ENCODE peak calls at places on chromosome 17, in nine cellular contexts. N is endothelial cell of umbilical vein, W is A549, C is ovary, Q is K562, S is WERI-Rb-1, Z is ascending aorta, G is cardiac fibroblast, R is body of pancreas. A is an unnamed sample.

GRCh38 chr17:55304171-55304859 is 39.6 kb downstream of the HLF start:
- DNase-seq in N (no peak), W (no peak), C (no peak), Q (no peak), S (no peak), Z (no peak), G (no peak), R (no peak), A (no peak)

GRCh38 chr17:4215882-4216411 is 47.8 kb downstream of the ANKFY1 start:
- DNase-seq in N (no peak), W (no peak), C (no peak), Q (no peak), S (no peak), Z (no peak), G (peak; percentile 43), R (no peak), A (no peak)

GRCh38 chr17:36722121-36722902 is 120.9 kb downstream of the MRM1 start:
- DNase-seq in N (peak; percentile 15), W (no peak), C (peak; percentile 74), Q (peak; percentile 92), S (no peak), Z (no peak), G (no peak), R (peak; percentile 38), A (peak; percentile 14)

GRCh38 chr17:63434951-63435571 is 11.0 kb downstream of the CYB561 start:
- DNase-seq in N (peak; percentile 39), W (peak; percentile 76), C (no peak), Q (no peak), S (no peak), Z (peak; percentile 39), G (peak; percentile 52), R (peak; percentile 96), A (peak; percentile 29)

GRCh38 chr17:3976675-3977171 is 12.5 kb upstream of the ATP2A3 start:
- DNase-seq in N (no peak), W (no peak), C (peak; percentile 60), Q (no peak), S (no peak), Z (peak; percentile 31), G (no peak), R (peak; percentile 100), A (no peak)

GRCh38 chr17:64622931-64623654 is 39.0 kb downstream of the SMURF2 start:
- DNase-seq in N (peak; percentile 97), W (peak; percentile 68), C (no peak), Q (no peak), S (no peak), Z (no peak), G (peak; percentile 91), R (no peak), A (peak; percentile 82)

GRCh38 chr17:76772842-76773521 is 35.1 kb downstream of the MFSD11 start:
- DNase-seq in N (peak; percentile 75), W (no peak), C (no peak), Q (peak; percentile 58), S (peak; percentile 92), Z (no peak), G (peak; percentile 87), R (no peak), A (peak; percentile 72)

GRCh38 chr17:17680477-17681186 is 626 bp upstream of the RAI1 start:
- DNase-seq in N (no peak), W (no peak), C (no peak), Q (no peak), S (no peak), Z (no peak), G (no peak), R (no peak), A (no peak)

GRCh38 chr17:47604268-47604927 is 45.3 kb upstream of the KPNB1 start:
- DNase-seq in N (peak; percentile 30), W (no peak), C (no peak), Q (no peak), S (no peak), Z (no peak), G (peak; percentile 82), R (no peak), A (peak; percentile 69)

GRCh38 chr17:70713694-70714093 is 544.4 kb downstream of the KCNJ2 start:
- DNase-seq in N (no peak), W (no peak), C (no peak), Q (no peak), S (no peak), Z (no peak), G (no peak), R (no peak), A (no peak)

GRCh38 chr17:51794466-51794865 is 364.0 kb downstream of the CA10 start:
- DNase-seq in N (no peak), W (no peak), C (no peak), Q (no peak), S (no peak), Z (no peak), G (no peak), R (no peak), A (no peak)

GRCh38 chr17:17752822-17753448 is 71.7 kb downstream of the RAI1 start:
- DNase-seq in N (peak; percentile 28), W (no peak), C (no peak), Q (no peak), S (no peak), Z (no peak), G (no peak), R (no peak), A (no peak)

GRCh38 chr17:47205419-47205963 is 3.7 kb upstream of the MYL4 start:
- DNase-seq in N (no peak), W (no peak), C (peak; percentile 64), Q (no peak), S (no peak), Z (no peak), G (peak; percentile 79), R (peak; percentile 71), A (peak; percentile 79)

GRCh38 chr17:44840936-44841335 is 6.7 kb upstream of the HIGD1B start:
- DNase-seq in N (no peak), W (no peak), C (no peak), Q (no peak), S (no peak), Z (no peak), G (no peak), R (no peak), A (no peak)

DNA sequence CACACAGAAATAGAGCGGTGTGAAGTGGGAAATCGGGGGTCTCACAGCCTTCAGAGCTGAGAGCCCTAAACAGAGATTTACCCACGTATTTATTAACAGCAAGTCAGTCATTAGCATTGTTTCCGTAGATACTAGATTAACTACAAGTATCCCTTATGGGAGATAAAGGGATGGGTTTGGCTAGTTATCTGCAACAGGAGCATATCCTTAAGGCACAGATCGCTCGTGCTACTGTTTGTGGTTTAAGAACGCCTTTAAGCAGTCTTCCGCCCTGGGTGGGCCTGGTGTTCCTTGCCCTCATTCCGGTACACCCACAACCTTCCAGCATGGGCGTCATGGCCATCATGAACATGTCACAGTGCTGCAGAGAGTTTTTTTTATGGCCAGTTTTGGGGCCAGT is 27.0 kb downstream of the TMC6 start:
- DNase-seq in N (no peak), W (no peak), C (no peak), Q (no peak), S (no peak), Z (no peak), G (no peak), R (no peak), A (no peak)
- H3K4me3 ChIP-seq in N (no peak overlapping the region), W (no peak overlapping the region), C (no peak overlapping the region), Q (no peak overlapping the region), S (no peak overlapping the region), Z (no peak overlapping the region), G (no peak overlapping the region), R (no peak overlapping the region), A (no peak overlapping the region)

GRCh38 chr17:50507871-50508572 is at the start of gene MYCBPAP:
- DNase-seq in N (peak; percentile 75), W (peak; percentile 81), C (peak; percentile 89), Q (no peak), S (no peak), Z (peak; percentile 31), G (peak; percentile 77), R (peak; percentile 77), A (peak; percentile 73)
- TF ChIP-seq CTCF in N (peak; percentile 29), W (peak; percentile 39), C (no peak), Q (no peak), S (no peak), Z (no peak), G (no peak), R (no peak), A (peak; percentile 5)

GRCh38 chr17:79814624-79814965 is 17.7 kb upstream of the CBX8 start:
- DNase-seq in N (no peak), W (no peak), C (no peak), Q (no peak), S (no peak), Z (no peak), G (no peak), R (no peak), A (no peak)
- H3K4me3 ChIP-seq in N (no peak overlapping the region), W (no peak overlapping the region), C (no peak overlapping the region), Q (no peak overlapping the region), S (no peak overlapping the region), Z (peak overlapping the region; percentile 24), G (no peak overlapping the region), R (no peak overlapping the region), A (no peak overlapping the region)

GRCh38 chr17:42076797-42077559 is 21.3 kb downstream of the ZNF385C start:
- DNase-seq in N (no peak), W (no peak), C (no peak), Q (no peak), S (no peak), Z (no peak), G (no peak), R (no peak), A (no peak)

GRCh38 chr17:42068979-42069378 is 18.6 kb upstream of the C17orf113 start:
- DNase-seq in N (no peak), W (no peak), C (no peak), Q (no peak), S (peak; percentile 44), Z (no peak), G (no peak), R (no peak), A (no peak)

GRCh38 chr17:42071810-42072209 is 21.4 kb upstream of the C17orf113 start:
- DNase-seq in N (no peak), W (no peak), C (no peak), Q (no peak), S (no peak), Z (no peak), G (no peak), R (no peak), A (no peak)

GRCh38 chr17:42075789-42076188 is 22.5 kb downstream of the ZNF385C start:
- DNase-seq in N (no peak), W (no peak), C (no peak), Q (no peak), S (no peak), Z (no peak), G (no peak), R (no peak), A (no peak)

DNA sequence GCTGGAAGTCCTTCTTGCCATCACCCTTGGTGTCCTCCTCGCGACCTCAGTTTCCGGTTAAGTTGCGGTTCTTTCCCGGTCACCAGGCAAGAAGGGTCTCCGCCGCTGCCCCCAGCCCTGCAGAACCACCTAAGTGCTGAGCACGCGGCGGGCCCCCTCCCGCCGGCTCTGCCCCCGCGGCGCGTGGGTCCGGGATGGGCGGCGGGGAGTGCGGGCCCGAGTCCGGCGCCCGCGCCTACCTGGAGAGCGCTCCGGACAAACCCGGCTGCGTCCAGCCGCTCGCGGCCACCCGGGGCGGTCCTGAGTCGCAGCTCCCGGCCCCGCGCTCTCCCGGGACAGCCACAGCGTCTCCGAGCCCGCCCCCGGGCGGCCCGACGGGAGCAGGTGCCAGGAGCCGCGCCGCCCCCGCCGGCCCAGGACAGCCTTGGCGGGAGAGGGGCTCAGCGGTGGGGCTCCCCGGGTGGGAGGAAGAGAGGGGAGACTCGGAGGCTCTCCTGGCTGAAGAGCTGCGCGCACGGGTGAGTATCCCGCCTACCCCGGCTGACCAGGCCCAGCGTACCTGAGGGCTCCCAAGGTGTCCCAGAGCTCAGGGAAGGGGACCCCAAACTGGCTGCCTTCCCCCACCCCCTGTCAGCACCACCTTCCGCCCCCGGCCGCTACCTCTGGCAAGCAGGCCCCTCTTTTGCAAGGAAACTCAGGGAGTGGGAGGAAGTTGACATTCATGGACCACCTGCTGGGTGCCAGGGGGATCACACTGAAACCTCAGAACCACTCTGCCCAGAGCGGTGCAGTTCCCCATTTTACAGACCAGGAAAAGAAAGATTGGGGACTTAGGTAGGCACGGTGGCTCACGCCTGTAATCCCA is 22.2 kb upstream of the C17orf113 start:
- DNase-seq in N (no peak), W (peak; percentile 33), C (peak; percentile 45), Q (peak; percentile 41), S (peak; percentile 66), Z (no peak), G (no peak), R (peak; percentile 47), A (no peak)
- TF ChIP-seq CTCF in N (peak; percentile 7), W (no peak), C (no peak), Q (no peak), S (peak; percentile 11), Z (no peak), G (no peak), R (no peak), A (no peak)